ENCODE peak calls at places on chromosome 19, in five cellular contexts. A is fibroblast of lung, B is lung, P is left lung, T is Peyer's patch. U is an unnamed sample. For H3K36me3, the result is how much of the 10 kb centered on the place peaks cover.

GRCh38 chr19:33248954-33249613 is 23.4 kb upstream of the SLC7A10 start:
- DNase-seq in A (no peak), T (no peak), P (peak), B (no peak), U (peak)

GRCh38 chr19:47703301-47703700 is 9.9 kb upstream of the EHD2 start:
- DNase-seq in A (no peak), T (no peak), P (no peak), B (no peak), U (no peak)

GRCh38 chr19:8988204-8988603 is 22.0 kb downstream of the MUC16 start:
- DNase-seq in B (no peak), P (no peak), A (no peak), T (no peak), U (peak)

GRCh38 chr19:9945319-9945966 is 9.1 kb upstream of the OLFM2 start:
- DNase-seq in T (peak), P (no peak), A (peak), B (peak), U (peak)

GRCh38 chr19:50418186-50419021 is at the start of gene SPIB:
- DNase-seq in P (no peak), B (no peak), A (no peak), T (peak), U (peak)

GRCh38 chr19:2494084-2494446 is 18.1 kb downstream of the GADD45B start:
- DNase-seq in P (no peak), T (peak), B (no peak), A (peak), U (peak)

GRCh38 chr19:29118384-29118783 is 94.6 kb downstream of the UQCRFS1 start:
- DNase-seq in P (no peak), T (no peak), A (no peak), B (no peak), U (no peak)

GRCh38 chr19:49862411-49863253 is 4.7 kb downstream of the PNKP start:
- DNase-seq in A (no peak), P (peak), T (no peak), B (no peak), U (peak)

GRCh38 chr19:47704024-47704423 is 9.2 kb upstream of the EHD2 start:
- DNase-seq in P (no peak), B (no peak), T (no peak), A (peak), U (no peak)

GRCh38 chr19:23409392-23410048 is 14.2 kb upstream of the ZNF91 start:
- DNase-seq in A (no peak), B (no peak), P (no peak), T (peak), U (peak)

GRCh38 chr19:10173527-10173926 is 21.2 kb downstream of the DNMT1 start:
- DNase-seq in B (no peak), P (peak), A (peak), T (no peak), U (no peak)

GRCh38 chr19:43306097-43306496 is 36.8 kb upstream of the PSG9 start:
- DNase-seq in A (no peak), T (no peak), P (no peak), B (no peak), U (no peak)

DNA sequence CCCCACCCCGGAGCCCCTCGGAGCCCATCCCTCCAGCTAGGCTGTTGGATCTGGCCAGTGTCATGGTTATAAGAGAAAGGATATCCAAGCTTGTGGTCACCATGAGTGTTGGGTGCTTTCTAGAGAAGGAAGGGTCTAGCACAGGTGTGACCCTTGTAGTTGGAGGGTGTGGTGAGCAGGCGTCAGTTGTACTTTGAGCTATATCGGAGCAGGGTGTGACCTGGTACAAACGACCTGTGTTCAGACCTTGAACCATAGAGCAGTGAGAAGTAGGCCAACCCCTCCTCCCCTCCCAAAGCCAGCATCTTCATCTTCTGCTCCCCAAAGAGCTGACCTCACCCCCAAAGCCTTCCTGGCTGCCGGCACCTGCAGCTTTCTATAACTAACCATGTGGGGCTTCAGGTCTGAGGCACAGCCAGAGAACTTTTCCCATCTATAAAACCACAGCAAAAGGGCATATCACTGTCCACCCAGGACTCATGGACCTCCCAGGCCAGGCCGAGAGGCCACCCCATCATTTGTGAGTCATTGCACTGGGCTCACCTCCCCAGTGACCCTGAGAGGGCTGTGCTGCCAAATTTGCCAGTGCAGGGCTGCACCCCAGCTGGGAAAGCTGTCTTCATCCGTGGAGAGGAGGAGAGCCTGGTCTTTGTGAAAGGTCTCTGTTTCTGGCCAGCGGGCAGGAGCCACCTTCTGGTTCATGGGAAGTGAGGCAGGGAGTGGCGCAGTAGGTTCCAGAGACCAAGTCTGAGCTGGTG is 14.2 kb downstream of the RAB8A start:
- DNase-seq in A (peak), P (peak), T (peak), B (no peak), U (no peak)
- H3K36me3 ChIP-seq in A (under half), P (under half), T (under half), B (half or more), U (under half)

GRCh38 chr19:38635483-38636399 is 11.7 kb upstream of the ACTN4 start:
- DNase-seq in P (no peak), T (no peak), B (no peak), A (no peak), U (no peak)

GRCh38 chr19:38634757-38635482 is 12.5 kb upstream of the ACTN4 start:
- DNase-seq in T (peak), P (peak), A (peak), B (peak), U (peak)

GRCh38 chr19:38629568-38629967 is 10.6 kb downstream of the EIF3K start:
- DNase-seq in B (no peak), A (no peak), P (no peak), T (no peak), U (no peak)

GRCh38 chr19:38638461-38638860 is 9.0 kb upstream of the ACTN4 start:
- DNase-seq in B (no peak), T (no peak), P (no peak), A (no peak), U (no peak)

GRCh38 chr19:38632476-38633213 is 13.7 kb downstream of the EIF3K start:
- DNase-seq in P (no peak), T (no peak), A (no peak), B (no peak), U (no peak)
- H3K36me3 ChIP-seq in P (under half), T (under half), A (under half), B (under half), U (under half)

DNA sequence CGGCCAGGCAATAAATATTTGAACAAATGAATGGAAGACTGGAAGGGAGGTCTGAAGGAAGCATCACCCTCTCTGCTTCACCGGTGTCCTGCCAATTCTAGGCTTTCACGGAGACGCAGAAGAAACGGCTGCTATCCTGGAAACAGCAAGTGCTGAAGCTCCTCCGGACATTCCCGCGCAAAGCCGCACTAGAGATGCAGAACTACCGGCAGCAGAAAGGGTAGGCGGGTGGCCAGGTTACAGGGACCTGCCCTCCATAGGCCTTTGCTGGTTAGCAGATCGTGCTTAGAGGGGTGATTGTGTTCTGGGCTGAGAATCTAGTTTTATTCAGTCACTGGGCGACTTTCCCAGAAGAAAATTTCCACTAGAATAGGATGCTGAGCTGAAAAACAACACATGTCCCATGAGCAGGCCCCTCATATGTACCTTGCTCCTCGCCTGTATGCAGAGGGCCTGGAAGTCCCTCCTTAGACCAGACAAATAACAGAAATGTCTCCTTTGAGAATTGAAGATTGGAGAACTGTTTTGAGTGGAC is 11.0 kb downstream of the PAF1 start:
- DNase-seq in T (no peak), A (no peak), B (no peak), P (no peak), U (peak)
- H3K36me3 ChIP-seq in T (under half), A (under half), B (half or more), P (under half), U (half or more)

GRCh38 chr19:17213334-17213733 is 1.8 kb upstream of the USE1 start:
- DNase-seq in P (no peak), A (no peak), B (no peak), T (no peak), U (no peak)
- H3K36me3 ChIP-seq in P (under half), A (under half), B (half or more), T (under half), U (under half)

GRCh38 chr19:12140545-12141404 is 625 bp upstream of the ZNF20 start:
- DNase-seq in A (peak), T (peak), P (peak), B (peak), U (peak)

GRCh38 chr19:12139885-12140544 is at the start of gene ZNF20:
- DNase-seq in T (peak), B (peak), P (peak), A (peak), U (peak)

GRCh38 chr19:12137541-12137940 is 2.6 kb downstream of the ZNF20 start:
- DNase-seq in A (no peak), P (no peak), T (no peak), B (no peak), U (peak)

GRCh38 chr19:12139309-12139708 is 841 bp downstream of the ZNF20 start:
- DNase-seq in T (no peak), A (no peak), P (no peak), B (no peak), U (no peak)

DNA sequence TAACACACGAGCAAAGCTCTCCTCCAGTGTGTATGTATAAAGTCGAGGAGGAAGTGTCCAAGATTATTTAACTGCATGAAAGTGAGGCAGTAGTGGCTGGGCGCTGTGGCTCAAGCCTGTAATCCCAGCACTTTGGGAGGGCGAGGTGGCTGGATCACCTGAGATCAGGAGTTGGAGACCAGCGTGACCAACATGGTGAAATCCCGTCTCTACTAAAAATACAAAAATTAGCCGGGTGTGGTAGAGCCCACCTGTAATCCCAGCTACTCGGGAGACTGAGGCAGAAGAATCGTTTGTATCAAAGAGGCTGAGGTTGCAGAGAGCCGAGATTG is 1.2 kb upstream of the ZNF20 start:
- DNase-seq in T (no peak), P (no peak), B (no peak), A (no peak), U (no peak)
- H3K36me3 ChIP-seq in T (under half), P (under half), B (under half), A (under half), U (under half)

GRCh38 chr19:18886972-18887371 is 9.0 kb downstream of the CERS1 start:
- DNase-seq in T (no peak), B (no peak), P (no peak), A (no peak), U (no peak)

GRCh38 chr19:18878858-18879578 is 16.9 kb downstream of the CERS1 start:
- DNase-seq in T (no peak), B (no peak), P (peak), A (no peak), U (no peak)

GRCh38 chr19:18881491-18881890 is 14.5 kb downstream of the CERS1 start:
- DNase-seq in A (no peak), B (no peak), T (no peak), P (peak), U (no peak)

GRCh38 chr19:18879579-18880373 is 16.2 kb downstream of the CERS1 start:
- DNase-seq in T (peak), P (peak), B (no peak), A (no peak), U (peak)

GRCh38 chr19:18883530-18884304 is 12.2 kb downstream of the CERS1 start:
- DNase-seq in B (no peak), P (peak), T (no peak), A (no peak), U (no peak)
- H3K36me3 ChIP-seq in B (under half), P (under half), T (under half), A (under half), U (under half)

U was measured in H7.